ENCODE peak calls at places on chromosome 9, in seven cellular contexts. One of them, this sample, is unnamed.

GRCh38 chr9:35664531-35665470 is at the start of gene ARHGEF39:
- DNase-seq in H7: peak
- DNase-seq in MV-4-11: peak
- DNase-seq in AG04450: no peak
- DNase-seq in HS-27A: no peak
- DNase-seq in HFFc6: peak
- DNase-seq in germinal center: peak
- DNase-seq in this sample: peak

GRCh38 chr9:81489048-81489447 is 200.3 kb downstream of the TLE1 start:
- DNase-seq in H7: no peak
- DNase-seq in MV-4-11: peak
- DNase-seq in AG04450: peak
- DNase-seq in HS-27A: no peak
- DNase-seq in HFFc6: no peak
- DNase-seq in germinal center: no peak
- DNase-seq in this sample: peak

GRCh38 chr9:18384066-18384465 is 89.9 kb upstream of the ADAMTSL1 start:
- DNase-seq in H7: no peak
- DNase-seq in MV-4-11: peak
- DNase-seq in AG04450: no peak
- DNase-seq in HS-27A: no peak
- DNase-seq in HFFc6: no peak
- DNase-seq in germinal center: no peak
- DNase-seq in this sample: no peak

GRCh38 chr9:108039491-108039890 is 549.9 kb upstream of the KLF4 start:
- DNase-seq in H7: no peak
- DNase-seq in MV-4-11: no peak
- DNase-seq in AG04450: no peak
- DNase-seq in HS-27A: no peak
- DNase-seq in HFFc6: no peak
- DNase-seq in germinal center: no peak
- DNase-seq in this sample: no peak

GRCh38 chr9:90018688-90019087 is 413.9 kb downstream of the GADD45G start:
- DNase-seq in H7: no peak
- DNase-seq in MV-4-11: peak
- DNase-seq in AG04450: no peak
- DNase-seq in HS-27A: no peak
- DNase-seq in HFFc6: no peak
- DNase-seq in germinal center: no peak
- DNase-seq in this sample: no peak

GRCh38 chr9:134128727-134129679 is 6.9 kb upstream of the WDR5 start:
- DNase-seq in H7: peak
- DNase-seq in MV-4-11: no peak
- DNase-seq in AG04450: no peak
- DNase-seq in HS-27A: no peak
- DNase-seq in HFFc6: no peak
- DNase-seq in germinal center: peak
- DNase-seq in this sample: no peak

GRCh38 chr9:112894699-112895098 is 4.0 kb upstream of the SLC46A2 start:
- DNase-seq in H7: no peak
- DNase-seq in MV-4-11: peak
- DNase-seq in AG04450: no peak
- DNase-seq in HS-27A: no peak
- DNase-seq in HFFc6: no peak
- DNase-seq in germinal center: no peak
- DNase-seq in this sample: no peak

GRCh38 chr9:120480707-120481106 is 99.3 kb downstream of the CDK5RAP2 start:
- DNase-seq in H7: no peak
- DNase-seq in MV-4-11: no peak
- DNase-seq in AG04450: no peak
- DNase-seq in HS-27A: no peak
- DNase-seq in HFFc6: peak
- DNase-seq in germinal center: no peak
- DNase-seq in this sample: no peak

GRCh38 chr9:100028201-100028784 is 70.5 kb downstream of the ERP44 start:
- DNase-seq in H7: peak
- DNase-seq in MV-4-11: peak
- DNase-seq in AG04450: peak
- DNase-seq in HS-27A: peak
- DNase-seq in HFFc6: peak
- DNase-seq in germinal center: peak
- DNase-seq in this sample: peak

This sample was measured in brain microvascular endothelial cell.